ENCODE peak calls at places on chromosomes 6 and 20, in eight cellular contexts. D, X, B, F, L, Y, Q and E are unnamed samples.

GRCh38 chr20:64149141-64149540 is 15.1 kb upstream of the MYT1 start:
- DNase-seq in D (no peak), X (no peak), B (no peak), F (no peak), L (no peak), Y (no peak), Q (no peak), E (no peak)

GRCh38 chr6:68296126-68296525 is 339.0 kb upstream of the ADGRB3 start:
- DNase-seq in D (no peak), X (no peak), B (no peak), F (no peak), L (no peak), Y (no peak), Q (peak; percentile 41), E (peak; percentile 81)

GRCh38 chr6:11209369-11209768 is 23.1 kb downstream of the NEDD9 start:
- DNase-seq in D (no peak), X (no peak), B (no peak), F (no peak), L (no peak), Y (no peak), Q (no peak), E (no peak)

GRCh38 chr6:137155830-137156229 is 17.6 kb downstream of the IL22RA2 start:
- DNase-seq in D (peak; percentile 30), X (peak; percentile 65), B (peak; percentile 4), F (no peak), L (peak; percentile 18), Y (no peak), Q (peak; percentile 14), E (peak; percentile 47)

GRCh38 chr6:147099974-147100373 is 104.2 kb upstream of the STXBP5 start:
- DNase-seq in D (peak; percentile 89), X (no peak), B (no peak), F (no peak), L (no peak), Y (no peak), Q (peak; percentile 78), E (peak; percentile 62)

GRCh38 chr20:63682384-63683139 is 13.9 kb upstream of the TNFRSF6B start:
- DNase-seq in D (peak; percentile 100), X (peak; percentile 98), B (no peak), F (no peak), L (peak; percentile 88), Y (peak; percentile 67), Q (peak; percentile 98), E (peak; percentile 83)

GRCh38 chr6:77876300-77876699 is 223.5 kb downstream of the MEI4 start:
- DNase-seq in D (peak; percentile 2), X (no peak), B (no peak), F (no peak), L (no peak), Y (no peak), Q (no peak), E (no peak)

GRCh38 chr6:157613011-157613522 is 210.0 kb upstream of the SNX9 start:
- DNase-seq in D (peak; percentile 90), X (peak; percentile 63), B (no peak), F (no peak), L (peak; percentile 64), Y (peak; percentile 28), Q (peak; percentile 85), E (peak; percentile 19)

GRCh38 chr6:150273457-150274309 is 95.1 kb upstream of the IYD start:
- DNase-seq in D (no peak), X (no peak), B (no peak), F (no peak), L (no peak), Y (no peak), Q (no peak), E (peak; percentile 76)

GRCh38 chr6:38163186-38164130 is 343.9 kb downstream of the ZFAND3 start:
- DNase-seq in D (no peak), X (no peak), B (no peak), F (no peak), L (no peak), Y (no peak), Q (no peak), E (no peak)

GRCh38 chr20:20079102-20079784 is 26.9 kb downstream of the CFAP61 start:
- DNase-seq in D (no peak), X (no peak), B (no peak), F (no peak), L (no peak), Y (no peak), Q (no peak), E (no peak)

GRCh38 chr6:159941286-159942113 is 27.4 kb upstream of the IGF2R start:
- DNase-seq in D (peak; percentile 64), X (peak; percentile 10), B (peak; percentile 8), F (no peak), L (no peak), Y (peak; percentile 11), Q (peak; percentile 79), E (peak; percentile 29)

GRCh38 chr6:34610819-34611477 is 54.8 kb upstream of the SPDEF start:
- DNase-seq in D (peak; percentile 89), X (peak; percentile 49), B (no peak), F (no peak), L (peak; percentile 46), Y (peak; percentile 50), Q (peak; percentile 87), E (peak; percentile 33)

GRCh38 chr6:69957990-69958559 is 91.7 kb downstream of the COL19A1 start:
- DNase-seq in D (peak; percentile 3), X (no peak), B (no peak), F (no peak), L (no peak), Y (no peak), Q (peak; percentile 1), E (no peak)

GRCh38 chr6:139539852-139540251 is 165.4 kb upstream of the CITED2 start:
- DNase-seq in D (peak; percentile 98), X (peak; percentile 89), B (no peak), F (no peak), L (peak; percentile 93), Y (peak; percentile 58), Q (peak; percentile 91), E (peak; percentile 76)

GRCh38 chr6:168087436-168088160 is 8.6 kb upstream of the FRMD1 start:
- DNase-seq in D (no peak), X (no peak), B (no peak), F (no peak), L (no peak), Y (no peak), Q (no peak), E (no peak)

GRCh38 chr20:53748821-53749402 is 155.3 kb upstream of the ZNF217 start:
- DNase-seq in D (peak; percentile 79), X (no peak), B (no peak), F (no peak), L (no peak), Y (no peak), Q (peak; percentile 71), E (no peak)

GRCh38 chr20:43938932-43939761 is 24.5 kb downstream of the TOX2 start:
- DNase-seq in D (peak; percentile 99), X (peak; percentile 99), B (no peak), F (no peak), L (peak; percentile 100), Y (peak; percentile 76), Q (peak; percentile 100), E (peak; percentile 100)

GRCh38 chr6:89021629-89022028 is 58.2 kb upstream of the RNGTT start:
- DNase-seq in D (no peak), X (no peak), B (no peak), F (no peak), L (no peak), Y (no peak), Q (no peak), E (no peak)

GRCh38 chr20:64214952-64215351 is 40.6 kb upstream of the PCMTD2 start:
- DNase-seq in D (no peak), X (no peak), B (no peak), F (no peak), L (no peak), Y (no peak), Q (no peak), E (no peak)

GRCh38 chr6:130322673-130323268 is 43.0 kb upstream of the TMEM200A start:
- DNase-seq in D (peak; percentile 68), X (peak; percentile 35), B (peak; percentile 12), F (peak; percentile 27), L (peak; percentile 47), Y (peak; percentile 71), Q (peak; percentile 84), E (peak; percentile 64)

GRCh38 chr6:79946242-79946641 is 1.1 kb downstream of the ELOVL4 start:
- DNase-seq in D (peak; percentile 31), X (peak; percentile 11), B (no peak), F (no peak), L (no peak), Y (no peak), Q (peak; percentile 41), E (no peak)

GRCh38 chr6:150830409-150831165 is 34.9 kb upstream of the MTHFD1L start:
- DNase-seq in D (peak; percentile 47), X (no peak), B (no peak), F (no peak), L (no peak), Y (no peak), Q (peak; percentile 10), E (no peak)

GRCh38 chr20:40980106-40980827 is 48.4 kb upstream of the TOP1 start:
- DNase-seq in D (no peak), X (no peak), B (no peak), F (no peak), L (no peak), Y (no peak), Q (peak; percentile 29), E (no peak)

GRCh38 chr6:106163446-106163965 is 77.4 kb downstream of the PRDM1 start:
- DNase-seq in D (peak; percentile 90), X (peak; percentile 12), B (no peak), F (no peak), L (peak; percentile 61), Y (no peak), Q (peak; percentile 68), E (peak; percentile 50)

GRCh38 chr6:11585426-11586016 is 48.0 kb downstream of the TMEM170B start:
- DNase-seq in D (peak; percentile 73), X (peak; percentile 47), B (no peak), F (no peak), L (no peak), Y (peak; percentile 46), Q (peak; percentile 84), E (peak; percentile 63)